ENCODE peak calls at places on chromosome 5, in four cellular contexts. M is fibroblast of the aortic adventitia, U is choroid plexus epithelial cell, G is AG09319. D is an unnamed sample.

GRCh38 chr5:83035373-83036170 is 41.6 kb downstream of the TMEM167A start:
- DNase-seq in M (no peak), U (no peak), G (no peak), D (no peak)

GRCh38 chr5:177330991-177331837 is 19.5 kb upstream of the MXD3 start:
- DNase-seq in M (no peak), U (no peak), G (no peak), D (no peak)

GRCh38 chr5:124663101-124663506 is 83.3 kb downstream of the ZNF608 start:
- DNase-seq in M (no peak), U (no peak), G (no peak), D (no peak)

GRCh38 chr5:111121926-111122325 is 29.8 kb downstream of the WDR36 start:
- DNase-seq in M (no peak), U (no peak), G (no peak), D (no peak)

GRCh38 chr5:6490693-6491092 is 42.0 kb downstream of the UBE2QL1 start:
- DNase-seq in M (no peak), U (no peak), G (no peak), D (no peak)

GRCh38 chr5:180601591-180602480 is 10.5 kb upstream of the SCGB3A1 start:
- DNase-seq in M (no peak), U (no peak), G (no peak), D (no peak)

GRCh38 chr5:128144491-128144890 is 60.9 kb downstream of the SLC12A2 start:
- DNase-seq in M (no peak), U (peak; percentile 67), G (no peak), D (no peak)

GRCh38 chr5:82620957-82621600 is 342.9 kb upstream of the RPS23 start:
- DNase-seq in M (no peak), U (peak; percentile 75), G (no peak), D (no peak)

GRCh38 chr5:172910828-172911627 is 48.2 kb upstream of the RPL26L1 start:
- DNase-seq in M (peak; percentile 80), U (peak; percentile 99), G (no peak), D (no peak)

GRCh38 chr5:64900618-64901017 is 131.9 kb downstream of the CWC27 start:
- DNase-seq in M (no peak), U (no peak), G (no peak), D (no peak)

GRCh38 chr5:177427919-177428573 is 1.6 kb downstream of the GRK6 start:
- DNase-seq in M (no peak), U (no peak), G (no peak), D (no peak)

GRCh38 chr5:176413709-176414191 is 2.6 kb downstream of the CLTB start:
- DNase-seq in M (no peak), U (no peak), G (no peak), D (no peak)

GRCh38 chr5:134139377-134139851 is 24.9 kb downstream of the TCF7 start:
- DNase-seq in M (no peak), U (no peak), G (no peak), D (peak; percentile 55)

GRCh38 chr5:67319935-67320725 is 123.5 kb upstream of the CD180 start:
- DNase-seq in M (no peak), U (peak; percentile 26), G (no peak), D (no peak)

GRCh38 chr5:144549580-144549979 is 378.9 kb downstream of the KCTD16 start:
- DNase-seq in M (peak; percentile 84), U (peak; percentile 55), G (peak; percentile 57), D (no peak)

GRCh38 chr5:72244862-72245371 is 75.1 kb downstream of the MRPS27 start:
- DNase-seq in M (peak; percentile 75), U (peak; percentile 81), G (no peak), D (no peak)

GRCh38 chr5:19035816-19036215 is 952.2 kb downstream of the CDH18 start:
- DNase-seq in M (no peak), U (no peak), G (no peak), D (no peak)

GRCh38 chr5:149563461-149563860 is 12.2 kb upstream of the CSNK1A1 start:
- DNase-seq in M (peak; percentile 53), U (peak; percentile 59), G (no peak), D (no peak)

GRCh38 chr5:145668714-145669113 is 166.4 kb downstream of the PRELID2 start:
- DNase-seq in M (no peak), U (no peak), G (no peak), D (no peak)

GRCh38 chr5:124570285-124571035 is 176.0 kb downstream of the ZNF608 start:
- DNase-seq in M (no peak), U (peak; percentile 9), G (no peak), D (no peak)

GRCh38 chr5:20572560-20572959 is 584.6 kb upstream of the CDH18 start:
- DNase-seq in M (peak; percentile 76), U (peak; percentile 88), G (no peak), D (no peak)

GRCh38 chr5:154756203-154756870 is 1.2 kb downstream of the LARP1 start:
- DNase-seq in M (no peak), U (peak; percentile 23), G (no peak), D (peak; percentile 71)

GRCh38 chr5:1277781-1278180 is 17.1 kb downstream of the TERT start:
- DNase-seq in M (no peak), U (no peak), G (no peak), D (no peak)

GRCh38 chr5:150559701-150560100 is 51.8 kb downstream of the NDST1 start:
- DNase-seq in M (peak; percentile 52), U (peak; percentile 57), G (no peak), D (no peak)

GRCh38 chr5:101580591-101580990 is 677.5 kb upstream of the ST8SIA4 start:
- DNase-seq in M (no peak), U (no peak), G (no peak), D (no peak)

GRCh38 chr5:43560128-43560527 is 3.3 kb upstream of the PAIP1 start:
- DNase-seq in M (peak; percentile 37), U (peak; percentile 81), G (no peak), D (no peak)

GRCh38 chr5:124642148-124642547 is 104.3 kb downstream of the ZNF608 start:
- DNase-seq in M (no peak), U (no peak), G (no peak), D (no peak)

GRCh38 chr5:43332401-43332800 is 19.2 kb upstream of the HMGCS1 start:
- DNase-seq in M (no peak), U (no peak), G (no peak), D (no peak)

GRCh38 chr5:2131196-2131595 is 248.5 kb upstream of the IRX4 start:
- DNase-seq in M (no peak), U (no peak), G (no peak), D (no peak)

GRCh38 chr5:139848508-139849100 is 53.0 kb downstream of the PSD2 start:
- DNase-seq in M (no peak), U (no peak), G (no peak), D (no peak)

GRCh38 chr5:177389368-177390169 is 5.3 kb downstream of the SLC34A1 start:
- DNase-seq in M (peak; percentile 86), U (peak; percentile 96), G (no peak), D (no peak)

GRCh38 chr5:90020575-90021535 is 388.7 kb downstream of the CETN3 start:
- DNase-seq in M (peak; percentile 99), U (peak; percentile 91), G (no peak), D (no peak)

GRCh38 chr5:136674178-136674577 is 308.8 kb upstream of the TRPC7 start:
- DNase-seq in M (no peak), U (no peak), G (no peak), D (no peak)

GRCh38 chr5:91365498-91365897 is 17.6 kb downstream of the ARRDC3 start:
- DNase-seq in M (peak; percentile 51), U (no peak), G (no peak), D (no peak)

GRCh38 chr5:93311825-93312224 is 269.2 kb downstream of the NR2F1-AS1 start:
- DNase-seq in M (peak; percentile 94), U (peak; percentile 22), G (no peak), D (no peak)

GRCh38 chr5:55903121-55903701 is 52.1 kb downstream of the IL31RA start:
- DNase-seq in M (peak; percentile 23), U (peak; percentile 79), G (no peak), D (no peak)

GRCh38 chr5:176664886-176665285 is 17.6 kb downstream of the TSPAN17 start:
- DNase-seq in M (no peak), U (no peak), G (no peak), D (no peak)

GRCh38 chr5:114255275-114255674 is 106.6 kb upstream of the KCNN2 start:
- DNase-seq in M (no peak), U (no peak), G (no peak), D (no peak)

GRCh38 chr5:65098393-65098792 is 329.7 kb downstream of the CWC27 start:
- DNase-seq in M (no peak), U (no peak), G (no peak), D (no peak)

GRCh38 chr5:89480406-89481007 is 597.5 kb upstream of the MEF2C start:
- DNase-seq in M (peak; percentile 15), U (no peak), G (no peak), D (no peak)

DNA sequence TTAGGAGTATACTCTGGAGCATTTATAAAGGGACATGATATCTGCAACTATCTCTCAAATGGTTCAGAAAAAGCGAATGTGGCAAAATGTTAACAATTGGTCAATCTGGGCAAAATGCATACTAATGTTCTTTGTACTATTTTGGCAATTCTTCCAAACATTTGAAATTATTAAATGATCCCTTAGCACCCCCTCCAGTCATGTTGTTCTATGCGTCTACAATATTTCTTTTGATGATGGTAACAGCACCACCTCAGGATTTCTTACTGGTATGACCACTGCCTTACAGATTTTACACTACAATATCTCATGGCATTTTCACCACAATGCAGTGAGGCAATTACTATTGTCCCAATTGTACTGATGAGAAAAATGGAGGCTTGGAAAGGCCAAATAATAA is 52.9 kb upstream of the TRIO start:
- DNase-seq in M (no peak), U (no peak), G (no peak), D (no peak)
- TF ChIP-seq CTCF in M (no peak), U (no peak), G (no peak), D (no peak)

GRCh38 chr5:34016750-34017149 is 8.9 kb upstream of the AMACR start:
- DNase-seq in M (no peak), U (no peak), G (no peak), D (no peak)
- TF ChIP-seq CTCF in M (no peak), U (no peak), G (no peak), D (no peak)

DNA sequence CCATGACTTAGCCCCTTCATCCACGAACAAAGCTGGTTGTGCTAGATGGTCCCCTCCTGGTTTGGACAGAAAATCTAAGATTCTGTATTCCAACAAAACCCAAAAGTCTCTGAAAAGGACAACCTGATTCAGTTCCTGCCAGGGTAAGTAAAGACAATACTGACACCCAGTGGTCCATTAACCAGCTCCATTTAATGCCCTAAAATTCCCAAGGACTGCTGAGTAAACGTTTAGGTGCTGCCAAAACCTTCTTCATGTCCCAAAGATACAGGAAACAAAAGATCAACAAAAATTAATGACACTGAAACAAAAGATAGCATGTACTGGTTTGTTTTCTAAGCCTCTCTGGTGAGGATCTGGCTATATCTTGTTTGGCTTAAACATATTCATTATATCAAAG is 25.3 kb upstream of the PPP1R2B start:
- DNase-seq in M (peak; percentile 9), U (peak; percentile 20), G (peak; percentile 23), D (no peak)
- TF ChIP-seq CTCF in M (no peak), U (peak; percentile 27), G (peak; percentile 61), D (peak; percentile 75)

DNA sequence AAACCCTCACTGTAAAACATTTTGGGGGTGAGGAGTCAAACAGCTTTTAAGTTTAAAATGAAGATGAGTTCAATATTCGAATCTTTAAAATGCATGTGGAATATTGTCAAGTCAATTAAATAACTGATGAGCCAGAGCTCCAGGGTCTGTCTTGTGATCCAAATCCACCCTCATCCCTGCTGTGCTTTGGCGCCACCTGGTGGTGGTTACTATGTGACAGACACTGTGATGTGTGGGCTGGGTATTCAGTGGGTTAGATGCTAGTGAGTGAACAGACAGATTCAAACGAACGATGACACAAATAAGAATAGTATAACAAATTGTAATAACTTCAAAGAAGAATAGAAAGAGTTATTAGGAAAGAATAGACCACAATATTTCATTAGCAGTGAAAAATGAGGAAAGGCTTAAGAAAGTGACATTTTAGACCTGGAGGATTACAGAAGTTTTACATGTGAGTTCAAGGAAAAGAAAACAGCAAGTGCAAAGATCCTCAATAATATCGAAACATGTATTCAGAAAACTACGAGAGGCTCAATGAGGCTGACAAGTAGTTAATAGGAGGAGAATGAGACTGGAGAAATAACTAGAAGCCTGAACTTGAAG is 51.4 kb upstream of the CHSY3 start:
- DNase-seq in M (peak; percentile 70), U (peak; percentile 86), G (peak; percentile 19), D (peak; percentile 77)
- TF ChIP-seq CTCF in M (peak; percentile 98), U (peak; percentile 99), G (peak; percentile 99), D (peak; percentile 96)

D was measured in type B pancreatic cell.